ENCODE peak calls at places on chromosomes 12 and 14, in eight cellular contexts. T is neural progenitor cell, F is ascending aorta, M is dorsolateral prefrontal cortex, Y is right atrium auricular region, W is uterus, B is PC-9, A is A549. N is an unnamed sample.

GRCh38 chr12:65279387-65280112 is 1.1 kb downstream of the MSRB3 start:
- DNase-seq in M (no peak), W (no peak), B (no peak), A (no peak), T (no peak), F (no peak), Y (no peak), N (no peak)

GRCh38 chr12:120012067-120012621 is 23.1 kb downstream of the BICDL1 start:
- DNase-seq in A (peak), M (no peak), T (peak), W (no peak), B (no peak), F (no peak), Y (no peak), N (no peak)

GRCh38 chr12:38113991-38114390 is 202.6 kb upstream of the ALG10B start:
- DNase-seq in M (no peak), F (no peak), Y (no peak), W (no peak), A (no peak), B (no peak), T (no peak), N (no peak)

GRCh38 chr14:102363182-102363952 is 626 bp downstream of the TECPR2 start:
- DNase-seq in A (peak), F (no peak), M (peak), W (no peak), B (no peak), Y (peak), T (peak), N (no peak)

GRCh38 chr12:95231190-95231589 is 13.6 kb downstream of the VEZT start:
- DNase-seq in Y (no peak), B (no peak), M (no peak), W (no peak), T (no peak), A (peak), F (no peak), N (no peak)

GRCh38 chr12:124527861-124528561 is 39.4 kb downstream of the NCOR2 start:
- DNase-seq in F (no peak), A (no peak), W (no peak), Y (no peak), T (no peak), B (no peak), M (no peak), N (no peak)

GRCh38 chr14:68935761-68936209 is 43.3 kb downstream of the ACTN1 start:
- DNase-seq in A (no peak), Y (peak), F (no peak), M (no peak), T (peak), W (peak), B (no peak), N (no peak)

GRCh38 chr12:69653703-69654102 is 43.0 kb upstream of the LRRC10 start:
- DNase-seq in B (no peak), Y (no peak), W (no peak), F (no peak), A (no peak), T (no peak), M (no peak), N (no peak)

GRCh38 chr12:53985358-53985899 is 483 bp downstream of the HOXC10 start:
- DNase-seq in F (no peak), B (no peak), M (no peak), Y (no peak), T (no peak), A (no peak), W (no peak), N (no peak)

GRCh38 chr12:46435625-46436024 is 63.1 kb upstream of the SLC38A2 start:
- DNase-seq in A (no peak), W (no peak), M (no peak), F (no peak), T (no peak), Y (no peak), B (no peak), N (no peak)

GRCh38 chr14:57087841-57088240 is 180.9 kb downstream of the EXOC5 start:
- DNase-seq in T (no peak), F (no peak), Y (no peak), B (no peak), W (no peak), A (no peak), M (no peak), N (no peak)

GRCh38 chr12:46908236-46908935 is 82.6 kb upstream of the SLC38A4 start:
- DNase-seq in T (no peak), W (no peak), B (peak), Y (no peak), F (no peak), A (no peak), M (no peak), N (no peak)

GRCh38 chr14:88023658-88024187 is 18.8 kb downstream of the GPR65 start:
- DNase-seq in T (no peak), Y (no peak), B (no peak), F (no peak), W (no peak), A (no peak), M (no peak), N (no peak)

GRCh38 chr12:121767525-121768016 is 25.9 kb downstream of the RHOF start:
- DNase-seq in T (no peak), W (peak), B (no peak), M (peak), A (no peak), F (no peak), Y (no peak), N (no peak)

GRCh38 chr12:108419949-108420348 is 80.8 kb upstream of the CMKLR1 start:
- DNase-seq in A (no peak), F (no peak), B (no peak), M (no peak), Y (no peak), T (no peak), W (no peak), N (no peak)

GRCh38 chr12:57758566-57759359 is 3.9 kb downstream of the MARCHF9 start:
- DNase-seq in B (no peak), F (no peak), Y (no peak), T (no peak), A (no peak), M (no peak), W (no peak), N (no peak)

GRCh38 chr14:58465425-58465824 is 37.9 kb downstream of the KIAA0586 start:
- DNase-seq in B (no peak), M (no peak), T (no peak), A (peak), F (no peak), Y (no peak), W (no peak), N (no peak)

GRCh38 chr12:121811434-121812319 is 7.9 kb downstream of the SETD1B start:
- DNase-seq in T (peak), F (no peak), M (peak), W (peak), A (peak), B (peak), Y (no peak), N (peak)

GRCh38 chr12:66036317-66036716 is 94.2 kb downstream of the LLPH start:
- DNase-seq in F (peak), A (peak), W (peak), T (no peak), M (no peak), B (peak), Y (no peak), N (no peak)

GRCh38 chr12:109606261-109607028 is 32.9 kb downstream of the MVK start:
- DNase-seq in M (peak), W (no peak), B (no peak), A (no peak), T (peak), Y (no peak), F (no peak), N (no peak)

GRCh38 chr12:71216725-71217579 is 59.2 kb upstream of the TSPAN8 start:
- DNase-seq in Y (no peak), W (no peak), B (peak), T (peak), F (no peak), A (peak), M (no peak), N (no peak)

GRCh38 chr12:46124132-46124847 is 133.9 kb upstream of the SCAF11 start:
- DNase-seq in B (no peak), F (no peak), A (no peak), W (no peak), Y (no peak), M (no peak), T (no peak), N (no peak)

GRCh38 chr12:11307143-11307542 is 3.1 kb downstream of the PRB4 start:
- DNase-seq in Y (no peak), T (no peak), F (no peak), B (no peak), A (no peak), W (no peak), M (no peak), N (no peak)

GRCh38 chr14:62691613-62692489 is 353.4 kb downstream of the KCNH5 start:
- DNase-seq in A (peak), B (peak), Y (no peak), W (no peak), T (no peak), M (no peak), F (no peak), N (no peak)

GRCh38 chr14:65373011-65373670 is 39.4 kb upstream of the FUT8 start:
- DNase-seq in T (no peak), B (no peak), M (no peak), F (no peak), A (no peak), W (no peak), Y (no peak), N (no peak)

GRCh38 chr12:57127101-57127709 is 1.1 kb upstream of the LRP1 start:
- DNase-seq in Y (peak), B (peak), M (no peak), F (no peak), W (peak), T (peak), A (peak), N (no peak)

GRCh38 chr14:92861856-92862807 is 60.8 kb upstream of the CHGA start:
- DNase-seq in M (no peak), Y (no peak), T (no peak), F (no peak), B (no peak), W (no peak), A (no peak), N (no peak)

GRCh38 chr12:128644664-128645296 is 179.0 kb downstream of the SLC15A4 start:
- DNase-seq in M (peak), T (peak), W (peak), Y (no peak), F (no peak), B (peak), A (peak), N (peak)

GRCh38 chr12:88056571-88056970 is 27.4 kb upstream of the C12orf50 start:
- DNase-seq in T (no peak), M (no peak), A (no peak), W (no peak), B (no peak), F (no peak), Y (no peak), N (no peak)
- H3K27ac ChIP-seq in T (no peak), M (no peak), A (no peak), W (no peak), B (no peak), F (no peak), Y (no peak), N (no peak)

GRCh38 chr14:24171422-24172260 is at the start of gene REC8:
- DNase-seq in A (no peak), Y (peak), B (no peak), W (peak), T (peak), F (peak), M (peak), N (no peak)
- H3K27ac ChIP-seq in A (no peak), Y (no peak), B (no peak), W (peak), T (no peak), F (peak), M (peak), N (no peak)

GRCh38 chr12:85559534-85559933 is 276.7 kb downstream of the RASSF9 start:
- DNase-seq in A (no peak), F (no peak), W (no peak), T (no peak), M (no peak), B (no peak), Y (no peak), N (no peak)
- H3K27ac ChIP-seq in A (no peak), F (no peak), W (no peak), T (no peak), M (no peak), B (no peak), Y (no peak), N (no peak)

GRCh38 chr14:99525699-99526080 is 44.5 kb downstream of the CCNK start:
- DNase-seq in B (no peak), A (no peak), W (no peak), T (no peak), F (no peak), M (no peak), Y (no peak), N (no peak)
- H3K27ac ChIP-seq in B (no peak), A (peak), W (peak), T (peak), F (no peak), M (no peak), Y (no peak), N (no peak)

GRCh38 chr12:122870163-122870842 is 25.6 kb downstream of the VPS37B start:
- DNase-seq in F (no peak), M (no peak), T (no peak), A (no peak), W (no peak), Y (no peak), B (no peak), N (no peak)
- H3K27ac ChIP-seq in F (peak), M (peak), T (no peak), A (no peak), W (peak), Y (peak), B (no peak), N (no peak)

GRCh38 chr12:100133200-100133599 is 9.5 kb downstream of the BLTP3B start:
- DNase-seq in M (no peak), Y (no peak), B (no peak), T (no peak), A (no peak), W (no peak), F (no peak), N (no peak)

GRCh38 chr12:100128509-100128908 is 14.2 kb downstream of the BLTP3B start:
- DNase-seq in B (no peak), T (peak), M (no peak), A (peak), W (peak), Y (no peak), F (peak), N (no peak)

GRCh38 chr12:100123316-100124095 is 19.2 kb downstream of the BLTP3B start:
- DNase-seq in A (no peak), W (no peak), F (no peak), M (no peak), B (no peak), T (no peak), Y (no peak), N (no peak)

GRCh38 chr12:100127766-100128508 is 14.7 kb downstream of the BLTP3B start:
- DNase-seq in F (no peak), B (no peak), M (no peak), Y (no peak), A (no peak), W (peak), T (no peak), N (no peak)
- H3K27ac ChIP-seq in F (no peak), B (peak), M (no peak), Y (peak), A (peak), W (no peak), T (no peak), N (peak)

GRCh38 chr12:101004891-101005290 is 205.1 kb downstream of the SLC5A8 start:
- DNase-seq in A (no peak), W (no peak), B (no peak), M (no peak), T (no peak), Y (no peak), F (no peak), N (no peak)

GRCh38 chr12:100995771-100996170 is 201.2 kb downstream of the ANO4 start:
- DNase-seq in Y (no peak), F (no peak), B (no peak), T (no peak), A (no peak), M (no peak), W (no peak), N (no peak)

DNA sequence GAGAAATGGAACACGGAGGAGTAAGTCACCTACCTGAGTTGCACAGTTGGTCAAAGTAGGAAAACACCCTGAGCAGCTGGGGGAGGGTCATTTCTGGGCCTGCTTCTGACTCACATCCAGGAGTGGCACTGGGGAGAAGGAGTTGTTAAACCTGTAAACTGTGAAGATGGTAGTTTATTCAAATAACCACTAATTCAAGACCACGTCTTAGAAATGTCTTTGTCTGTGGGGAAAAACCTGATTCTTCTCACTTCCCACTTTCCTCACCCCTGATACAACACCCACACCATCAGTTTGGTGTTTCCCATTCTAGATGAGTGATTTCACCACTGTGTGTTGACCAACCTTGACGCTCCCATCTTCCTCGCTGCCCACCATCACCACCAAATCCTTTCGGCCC is 207.1 kb downstream of the ANO4 start:
- DNase-seq in T (no peak), A (no peak), F (no peak), Y (no peak), M (no peak), W (no peak), B (peak), N (no peak)
- H3K27ac ChIP-seq in T (no peak), A (no peak), F (no peak), Y (no peak), M (no peak), W (no peak), B (no peak), N (no peak)

DNA sequence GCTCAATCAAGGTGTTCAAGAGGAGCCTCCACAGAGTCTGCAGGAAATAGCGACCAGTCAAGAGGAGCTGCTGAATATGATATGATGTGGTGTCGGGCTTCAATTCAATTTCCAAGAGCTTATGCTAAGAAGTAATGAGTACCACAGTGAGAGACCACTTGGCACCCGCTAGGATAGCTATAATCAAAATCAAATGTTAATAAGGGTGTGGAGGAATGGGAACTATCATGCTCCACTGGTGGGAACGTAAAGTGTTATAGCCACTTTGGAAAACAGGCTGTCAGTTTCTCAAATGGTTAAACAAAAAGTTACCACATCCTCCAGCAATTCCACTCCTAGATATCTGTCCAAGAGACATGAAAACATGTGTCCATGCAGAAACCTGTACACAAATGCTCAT is 6.7 kb downstream of the POLR3B start:
- DNase-seq in Y (no peak), T (no peak), F (no peak), B (no peak), W (no peak), A (no peak), M (no peak), N (no peak)
- H3K27ac ChIP-seq in Y (no peak), T (no peak), F (no peak), B (no peak), W (no peak), A (no peak), M (no peak), N (no peak)

GRCh38 chr12:106292339-106292738 is 10.2 kb upstream of the TCP11L2 start:
- DNase-seq in T (no peak), W (no peak), M (no peak), B (no peak), F (no peak), Y (no peak), A (no peak), N (no peak)

GRCh38 chr12:106297681-106298080 is 4.9 kb upstream of the TCP11L2 start:
- DNase-seq in M (no peak), F (no peak), T (no peak), W (no peak), A (no peak), Y (no peak), B (no peak), N (no peak)

GRCh38 chr12:106297075-106297474 is 5.5 kb upstream of the TCP11L2 start:
- DNase-seq in T (no peak), M (no peak), W (no peak), F (no peak), Y (no peak), A (no peak), B (no peak), N (no peak)

GRCh38 chr12:106299193-106299794 is 3.2 kb upstream of the TCP11L2 start:
- DNase-seq in T (no peak), B (no peak), M (no peak), A (no peak), F (no peak), Y (no peak), W (no peak), N (no peak)

GRCh38 chr12:106296179-106296877 is 6.2 kb upstream of the TCP11L2 start:
- DNase-seq in W (no peak), T (no peak), B (peak), M (no peak), Y (no peak), F (no peak), A (peak), N (no peak)
- H3K27ac ChIP-seq in W (no peak), T (no peak), B (peak), M (no peak), Y (peak), F (no peak), A (peak), N (no peak)